ENCODE peak calls at places on chromosome 4, in four cellular contexts. One of them, this sample, is unnamed.

GRCh38 chr4:186953601-186954260 is 230.1 kb upstream of the FAT1 start:
- DNase-seq in iPS-NIHi11: no peak
- DNase-seq in activated CD8-positive, alpha-beta T cell treated with anti-CD3 and anti-CD28 coated beads for 36 hours: no peak
- DNase-seq in stimulated activated CD4-positive, alpha-beta T cell treated with anti-CD3 and anti-CD28 coated beads, Interleukin-4, amount 100 ng/mL, for 4 hours: no peak
- DNase-seq in this sample: no peak

GRCh38 chr4:5710962-5711478 is at the start of gene EVC:
- DNase-seq in iPS-NIHi11: peak; percentile 84
- DNase-seq in activated CD8-positive, alpha-beta T cell treated with anti-CD3 and anti-CD28 coated beads for 36 hours: peak; percentile 39
- DNase-seq in stimulated activated CD4-positive, alpha-beta T cell treated with anti-CD3 and anti-CD28 coated beads, Interleukin-4, amount 100 ng/mL, for 4 hours: peak; percentile 17
- DNase-seq in this sample: peak; percentile 82

GRCh38 chr4:77734928-77735327 is 84.2 kb downstream of the CNOT6L start:
- DNase-seq in iPS-NIHi11: peak; percentile 35
- DNase-seq in activated CD8-positive, alpha-beta T cell treated with anti-CD3 and anti-CD28 coated beads for 36 hours: peak; percentile 67
- DNase-seq in stimulated activated CD4-positive, alpha-beta T cell treated with anti-CD3 and anti-CD28 coated beads, Interleukin-4, amount 100 ng/mL, for 4 hours: no peak
- DNase-seq in this sample: no peak

GRCh38 chr4:98937977-98938376 is 9.0 kb upstream of the EIF4E start:
- DNase-seq in iPS-NIHi11: no peak
- DNase-seq in activated CD8-positive, alpha-beta T cell treated with anti-CD3 and anti-CD28 coated beads for 36 hours: no peak
- DNase-seq in stimulated activated CD4-positive, alpha-beta T cell treated with anti-CD3 and anti-CD28 coated beads, Interleukin-4, amount 100 ng/mL, for 4 hours: no peak
- DNase-seq in this sample: no peak

GRCh38 chr4:107058828-107059227 is 22.7 kb upstream of the DKK2 start:
- DNase-seq in iPS-NIHi11: no peak
- DNase-seq in activated CD8-positive, alpha-beta T cell treated with anti-CD3 and anti-CD28 coated beads for 36 hours: no peak
- DNase-seq in stimulated activated CD4-positive, alpha-beta T cell treated with anti-CD3 and anti-CD28 coated beads, Interleukin-4, amount 100 ng/mL, for 4 hours: no peak
- DNase-seq in this sample: no peak

GRCh38 chr4:22070256-22070655 is 121.7 kb upstream of the KCNIP4 start:
- DNase-seq in iPS-NIHi11: no peak
- DNase-seq in activated CD8-positive, alpha-beta T cell treated with anti-CD3 and anti-CD28 coated beads for 36 hours: no peak
- DNase-seq in stimulated activated CD4-positive, alpha-beta T cell treated with anti-CD3 and anti-CD28 coated beads, Interleukin-4, amount 100 ng/mL, for 4 hours: no peak
- DNase-seq in this sample: no peak

GRCh38 chr4:168273838-168274237 is 44.7 kb downstream of the DDX60 start:
- DNase-seq in iPS-NIHi11: no peak
- DNase-seq in activated CD8-positive, alpha-beta T cell treated with anti-CD3 and anti-CD28 coated beads for 36 hours: peak; percentile 5
- DNase-seq in stimulated activated CD4-positive, alpha-beta T cell treated with anti-CD3 and anti-CD28 coated beads, Interleukin-4, amount 100 ng/mL, for 4 hours: no peak
- DNase-seq in this sample: no peak

GRCh38 chr4:181301735-181302380 is 941.3 kb upstream of the TENM3 start:
- DNase-seq in iPS-NIHi11: peak; percentile 59
- DNase-seq in activated CD8-positive, alpha-beta T cell treated with anti-CD3 and anti-CD28 coated beads for 36 hours: peak; percentile 45
- DNase-seq in stimulated activated CD4-positive, alpha-beta T cell treated with anti-CD3 and anti-CD28 coated beads, Interleukin-4, amount 100 ng/mL, for 4 hours: no peak
- DNase-seq in this sample: peak; percentile 57

GRCh38 chr4:21134994-21135393 is 434.7 kb downstream of the PACRGL start:
- DNase-seq in iPS-NIHi11: no peak
- DNase-seq in activated CD8-positive, alpha-beta T cell treated with anti-CD3 and anti-CD28 coated beads for 36 hours: no peak
- DNase-seq in stimulated activated CD4-positive, alpha-beta T cell treated with anti-CD3 and anti-CD28 coated beads, Interleukin-4, amount 100 ng/mL, for 4 hours: no peak
- DNase-seq in this sample: no peak

GRCh38 chr4:105352826-105353225 is 121.0 kb downstream of the PPA2 start:
- DNase-seq in iPS-NIHi11: no peak
- DNase-seq in activated CD8-positive, alpha-beta T cell treated with anti-CD3 and anti-CD28 coated beads for 36 hours: peak; percentile 18
- DNase-seq in stimulated activated CD4-positive, alpha-beta T cell treated with anti-CD3 and anti-CD28 coated beads, Interleukin-4, amount 100 ng/mL, for 4 hours: no peak
- DNase-seq in this sample: no peak

GRCh38 chr4:76059750-76060149 is 14.8 kb upstream of the ART3 start:
- DNase-seq in iPS-NIHi11: no peak
- DNase-seq in activated CD8-positive, alpha-beta T cell treated with anti-CD3 and anti-CD28 coated beads for 36 hours: peak; percentile 7
- DNase-seq in stimulated activated CD4-positive, alpha-beta T cell treated with anti-CD3 and anti-CD28 coated beads, Interleukin-4, amount 100 ng/mL, for 4 hours: no peak
- DNase-seq in this sample: no peak

GRCh38 chr4:20431422-20432014 is 179.8 kb downstream of the SLIT2 start:
- DNase-seq in iPS-NIHi11: no peak
- DNase-seq in activated CD8-positive, alpha-beta T cell treated with anti-CD3 and anti-CD28 coated beads for 36 hours: no peak
- DNase-seq in stimulated activated CD4-positive, alpha-beta T cell treated with anti-CD3 and anti-CD28 coated beads, Interleukin-4, amount 100 ng/mL, for 4 hours: no peak
- DNase-seq in this sample: no peak

GRCh38 chr4:75561789-75562188 is 5.9 kb downstream of the ODAPH start:
- DNase-seq in iPS-NIHi11: peak; percentile 65
- DNase-seq in activated CD8-positive, alpha-beta T cell treated with anti-CD3 and anti-CD28 coated beads for 36 hours: no peak
- DNase-seq in stimulated activated CD4-positive, alpha-beta T cell treated with anti-CD3 and anti-CD28 coated beads, Interleukin-4, amount 100 ng/mL, for 4 hours: no peak
- DNase-seq in this sample: peak; percentile 68

GRCh38 chr4:45100936-45101818 is 374.8 kb upstream of the GNPDA2 start:
- DNase-seq in iPS-NIHi11: no peak
- DNase-seq in activated CD8-positive, alpha-beta T cell treated with anti-CD3 and anti-CD28 coated beads for 36 hours: no peak
- DNase-seq in stimulated activated CD4-positive, alpha-beta T cell treated with anti-CD3 and anti-CD28 coated beads, Interleukin-4, amount 100 ng/mL, for 4 hours: no peak
- DNase-seq in this sample: no peak

GRCh38 chr4:101864660-101865059 is 74.1 kb downstream of the BANK1 start:
- DNase-seq in iPS-NIHi11: no peak
- DNase-seq in activated CD8-positive, alpha-beta T cell treated with anti-CD3 and anti-CD28 coated beads for 36 hours: no peak
- DNase-seq in stimulated activated CD4-positive, alpha-beta T cell treated with anti-CD3 and anti-CD28 coated beads, Interleukin-4, amount 100 ng/mL, for 4 hours: no peak
- DNase-seq in this sample: no peak

GRCh38 chr4:179766938-179767337 is 2324.7 kb upstream of the AGA start:
- DNase-seq in iPS-NIHi11: no peak
- DNase-seq in activated CD8-positive, alpha-beta T cell treated with anti-CD3 and anti-CD28 coated beads for 36 hours: no peak
- DNase-seq in stimulated activated CD4-positive, alpha-beta T cell treated with anti-CD3 and anti-CD28 coated beads, Interleukin-4, amount 100 ng/mL, for 4 hours: no peak
- DNase-seq in this sample: no peak

GRCh38 chr4:105191621-105192210 is 45.0 kb downstream of the TET2 start:
- DNase-seq in iPS-NIHi11: peak; percentile 4
- DNase-seq in activated CD8-positive, alpha-beta T cell treated with anti-CD3 and anti-CD28 coated beads for 36 hours: no peak
- DNase-seq in stimulated activated CD4-positive, alpha-beta T cell treated with anti-CD3 and anti-CD28 coated beads, Interleukin-4, amount 100 ng/mL, for 4 hours: no peak
- DNase-seq in this sample: no peak

GRCh38 chr4:100288811-100289529 is 98.7 kb upstream of the DDIT4L start:
- DNase-seq in iPS-NIHi11: no peak
- DNase-seq in activated CD8-positive, alpha-beta T cell treated with anti-CD3 and anti-CD28 coated beads for 36 hours: no peak
- DNase-seq in stimulated activated CD4-positive, alpha-beta T cell treated with anti-CD3 and anti-CD28 coated beads, Interleukin-4, amount 100 ng/mL, for 4 hours: no peak
- DNase-seq in this sample: no peak

GRCh38 chr4:175092114-175092513 is 174.0 kb downstream of the ADAM29 start:
- DNase-seq in iPS-NIHi11: no peak
- DNase-seq in activated CD8-positive, alpha-beta T cell treated with anti-CD3 and anti-CD28 coated beads for 36 hours: no peak
- DNase-seq in stimulated activated CD4-positive, alpha-beta T cell treated with anti-CD3 and anti-CD28 coated beads, Interleukin-4, amount 100 ng/mL, for 4 hours: no peak
- DNase-seq in this sample: no peak

GRCh38 chr4:76639292-76639691 is 204.3 kb downstream of the SHROOM3 start:
- DNase-seq in iPS-NIHi11: no peak
- DNase-seq in activated CD8-positive, alpha-beta T cell treated with anti-CD3 and anti-CD28 coated beads for 36 hours: no peak
- DNase-seq in stimulated activated CD4-positive, alpha-beta T cell treated with anti-CD3 and anti-CD28 coated beads, Interleukin-4, amount 100 ng/mL, for 4 hours: no peak
- DNase-seq in this sample: no peak

GRCh38 chr4:62003695-62004094 is 803.6 kb downstream of the ADGRL3 start:
- DNase-seq in iPS-NIHi11: no peak
- DNase-seq in activated CD8-positive, alpha-beta T cell treated with anti-CD3 and anti-CD28 coated beads for 36 hours: no peak
- DNase-seq in stimulated activated CD4-positive, alpha-beta T cell treated with anti-CD3 and anti-CD28 coated beads, Interleukin-4, amount 100 ng/mL, for 4 hours: no peak
- DNase-seq in this sample: no peak

GRCh38 chr4:22667332-22667731 is 25.4 kb upstream of the GBA3 start:
- DNase-seq in iPS-NIHi11: no peak
- DNase-seq in activated CD8-positive, alpha-beta T cell treated with anti-CD3 and anti-CD28 coated beads for 36 hours: no peak
- DNase-seq in stimulated activated CD4-positive, alpha-beta T cell treated with anti-CD3 and anti-CD28 coated beads, Interleukin-4, amount 100 ng/mL, for 4 hours: no peak
- DNase-seq in this sample: no peak

GRCh38 chr4:123587983-123588494 is 191.4 kb downstream of the SPRY1 start:
- DNase-seq in iPS-NIHi11: no peak
- DNase-seq in activated CD8-positive, alpha-beta T cell treated with anti-CD3 and anti-CD28 coated beads for 36 hours: no peak
- DNase-seq in stimulated activated CD4-positive, alpha-beta T cell treated with anti-CD3 and anti-CD28 coated beads, Interleukin-4, amount 100 ng/mL, for 4 hours: no peak
- DNase-seq in this sample: no peak

GRCh38 chr4:151744614-151745013 is 16.2 kb downstream of the GATB start:
- DNase-seq in iPS-NIHi11: peak; percentile 33
- DNase-seq in activated CD8-positive, alpha-beta T cell treated with anti-CD3 and anti-CD28 coated beads for 36 hours: no peak
- DNase-seq in stimulated activated CD4-positive, alpha-beta T cell treated with anti-CD3 and anti-CD28 coated beads, Interleukin-4, amount 100 ng/mL, for 4 hours: no peak
- DNase-seq in this sample: no peak

GRCh38 chr4:61468091-61468720 is 268.1 kb downstream of the ADGRL3 start:
- DNase-seq in iPS-NIHi11: no peak
- DNase-seq in activated CD8-positive, alpha-beta T cell treated with anti-CD3 and anti-CD28 coated beads for 36 hours: no peak
- DNase-seq in stimulated activated CD4-positive, alpha-beta T cell treated with anti-CD3 and anti-CD28 coated beads, Interleukin-4, amount 100 ng/mL, for 4 hours: no peak
- DNase-seq in this sample: no peak